ENCODE peak calls at places on chromosomes 3 and 15, in six cellular contexts. B is cardiac muscle cell; Y is GM10248; E is T-helper 9 cell; C is CD8-positive, alpha-beta memory T cell; I is GM23248. W is an unnamed sample.

GRCh38 chr3:71591106-71591505 is 7.6 kb upstream of the FOXP1 start:
- DNase-seq in B (no peak), Y (no peak), E (no peak), C (no peak), I (no peak), W (no peak)

GRCh38 chr3:27216955-27217552 is 152.1 kb downstream of the NEK10 start:
- DNase-seq in B (peak; percentile 20), Y (no peak), E (no peak), C (no peak), I (peak; percentile 66), W (no peak)

GRCh38 chr3:46706771-46707582 is 5.8 kb downstream of the TMIE start:
- DNase-seq in B (no peak), Y (no peak), E (no peak), C (no peak), I (no peak), W (no peak)

GRCh38 chr3:194250104-194251002 is 100.8 kb downstream of the CPN2 start:
- DNase-seq in B (peak; percentile 81), Y (no peak), E (no peak), C (no peak), I (peak; percentile 44), W (no peak)

GRCh38 chr15:99029358-99029871 is 21.8 kb upstream of the PGPEP1L start:
- DNase-seq in B (no peak), Y (no peak), E (no peak), C (no peak), I (peak; percentile 24), W (no peak)

GRCh38 chr3:185205865-185206264 is 48.0 kb downstream of the EHHADH start:
- DNase-seq in B (no peak), Y (no peak), E (no peak), C (no peak), I (no peak), W (no peak)

GRCh38 chr3:152471814-152472605 is 203.3 kb downstream of the MBNL1 start:
- DNase-seq in B (peak; percentile 72), Y (peak; percentile 46), E (peak; percentile 59), C (peak; percentile 49), I (peak; percentile 83), W (peak; percentile 24)

GRCh38 chr3:117278424-117279190 is 569.0 kb downstream of the TUSC7 start:
- DNase-seq in B (peak; percentile 2), Y (peak; percentile 5), E (no peak), C (no peak), I (peak; percentile 25), W (peak; percentile 29)

GRCh38 chr3:37144806-37145205 is 29.6 kb downstream of the LRRFIP2 start:
- DNase-seq in B (no peak), Y (no peak), E (no peak), C (no peak), I (peak; percentile 43), W (no peak)

GRCh38 chr3:39146083-39146501 is 7.3 kb downstream of the CSRNP1 start:
- DNase-seq in B (no peak), Y (no peak), E (no peak), C (no peak), I (peak; percentile 54), W (peak; percentile 28)

GRCh38 chr15:89668174-89668573 is 11.0 kb downstream of the PLIN1 start:
- DNase-seq in B (no peak), Y (no peak), E (no peak), C (no peak), I (no peak), W (no peak)

GRCh38 chr3:126768903-126769302 is 64.9 kb downstream of the CHCHD6 start:
- DNase-seq in B (no peak), Y (no peak), E (no peak), C (no peak), I (no peak), W (no peak)

GRCh38 chr3:49013738-49014660 is 4.4 kb downstream of the DALRD3 start:
- DNase-seq in B (peak; percentile 47), Y (peak; percentile 52), E (peak; percentile 38), C (no peak), I (peak; percentile 63), W (peak; percentile 79)

GRCh38 chr15:67542462-67543347 is at the start of gene MAP2K5:
- DNase-seq in B (peak; percentile 77), Y (peak; percentile 85), E (peak; percentile 79), C (peak; percentile 77), I (peak; percentile 85), W (peak; percentile 80)

GRCh38 chr3:172182797-172183196 is 143.4 kb downstream of the FNDC3B start:
- DNase-seq in B (no peak), Y (no peak), E (no peak), C (no peak), I (no peak), W (no peak)

GRCh38 chr3:160448845-160449659 is 534 bp downstream of the TRIM59 start:
- DNase-seq in B (peak; percentile 65), Y (peak; percentile 67), E (no peak), C (no peak), I (peak; percentile 51), W (peak; percentile 35)

GRCh38 chr3:29721789-29722188 is 440.9 kb downstream of the RBMS3 start:
- DNase-seq in B (peak; percentile 35), Y (no peak), E (no peak), C (no peak), I (peak; percentile 41), W (peak; percentile 56)

GRCh38 chr3:198062068-198062465 is 102.0 kb downstream of the LMLN start:
- DNase-seq in B (no peak), Y (no peak), E (no peak), C (no peak), I (no peak), W (no peak)

GRCh38 chr3:155619118-155619915 is 125.6 kb downstream of the PLCH1 start:
- DNase-seq in B (no peak), Y (no peak), E (no peak), C (no peak), I (no peak), W (no peak)

GRCh38 chr15:66823601-66824000 is 121.6 kb downstream of the SMAD6 start:
- DNase-seq in B (no peak), Y (no peak), E (no peak), C (no peak), I (no peak), W (no peak)

GRCh38 chr15:78996876-78997275 is 52.0 kb upstream of the CTSH start:
- DNase-seq in B (no peak), Y (no peak), E (no peak), C (no peak), I (no peak), W (no peak)

GRCh38 chr3:111359261-111360030 is 182.6 kb upstream of the CD96 start:
- DNase-seq in B (no peak), Y (no peak), E (no peak), C (no peak), I (no peak), W (no peak)

GRCh38 chr3:54366839-54367238 is 244.5 kb downstream of the CACNA2D3 start:
- DNase-seq in B (no peak), Y (no peak), E (no peak), C (no peak), I (no peak), W (no peak)

GRCh38 chr3:126402178-126402577 is 7.5 kb downstream of the CFAP100 start:
- DNase-seq in B (no peak), Y (no peak), E (no peak), C (no peak), I (no peak), W (no peak)

GRCh38 chr3:44476181-44476599 is 1.3 kb downstream of the ZNF445 start:
- DNase-seq in B (peak; percentile 57), Y (no peak), E (no peak), C (no peak), I (peak; percentile 63), W (no peak)

GRCh38 chr3:63824309-63824708 is 5.2 kb downstream of the C3orf49 start:
- DNase-seq in B (peak; percentile 11), Y (no peak), E (no peak), C (no peak), I (peak; percentile 63), W (no peak)

GRCh38 chr3:159263750-159264561 is 462.1 kb downstream of the MFSD1 start:
- DNase-seq in B (peak; percentile 66), Y (peak; percentile 19), E (no peak), C (no peak), I (peak; percentile 73), W (peak; percentile 72)

GRCh38 chr3:70042683-70043082 is 43.1 kb downstream of the SAMMSON start:
- DNase-seq in B (no peak), Y (no peak), E (no peak), C (no peak), I (no peak), W (no peak)

GRCh38 chr3:129415378-129415777 is 13.1 kb downstream of the EFCAB12 start:
- DNase-seq in B (no peak), Y (no peak), E (no peak), C (no peak), I (no peak), W (no peak)

GRCh38 chr15:51658664-51659063 is 22.6 kb upstream of the SCG3 start:
- DNase-seq in B (no peak), Y (no peak), E (no peak), C (no peak), I (no peak), W (no peak)

GRCh38 chr15:90002428-90002844 is 1.3 kb downstream of the ZNF710 start:
- DNase-seq in B (peak; percentile 49), Y (peak; percentile 58), E (peak; percentile 25), C (peak; percentile 18), I (peak; percentile 70), W (peak; percentile 66)

GRCh38 chr3:13869944-13870343 is 9.9 kb downstream of the WNT7A start:
- DNase-seq in B (no peak), Y (no peak), E (no peak), C (no peak), I (no peak), W (no peak)

GRCh38 chr3:75610773-75611172 is 53.4 kb upstream of the FRG2C start:
- DNase-seq in B (no peak), Y (no peak), E (no peak), C (no peak), I (no peak), W (no peak)